ENCODE peak calls at places on chromosomes 7 and 10, in nine cellular contexts. G is Karpas-422; F is ureter; W is fibroblast of mammary gland; S is NCI-H1436 treated with DMSO at 0.1 percent for 48 hours; V is CD8-positive, alpha-beta memory T cell; N is NK-92 treated with Interleukin-12 subunit alpha and Interleukin-12 subunit beta, amount 100 ng/mL, for 24 hours; K is GM10248; P is HEK293T. I is an unnamed sample.

GRCh38 chr10:79159141-79159619 is 90.4 kb downstream of the ZMIZ1 start:
- DNase-seq in S (no peak), P (no peak), K (no peak), G (no peak), F (no peak), V (no peak), W (peak; percentile 91), N (no peak), I (no peak)

GRCh38 chr7:33738260-33738935 is 166.9 kb upstream of the BMPER start:
- DNase-seq in F (no peak), S (no peak), K (no peak), V (no peak), P (no peak), N (no peak), G (no peak), W (no peak), I (no peak)

GRCh38 chr7:53877688-53878087 is 664.5 kb upstream of the VSTM2A start:
- DNase-seq in G (no peak), N (no peak), V (no peak), S (no peak), F (no peak), K (no peak), W (no peak), P (no peak), I (no peak)

GRCh38 chr7:27647052-27647451 is 15.6 kb downstream of the HIBADH start:
- DNase-seq in G (no peak), K (no peak), N (no peak), P (no peak), F (no peak), W (peak; percentile 83), V (no peak), S (no peak), I (no peak)

GRCh38 chr7:66326501-66327180 is 121.5 kb downstream of the TPST1 start:
- DNase-seq in W (peak; percentile 75), K (no peak), P (no peak), V (no peak), S (no peak), N (no peak), G (no peak), F (no peak), I (no peak)

GRCh38 chr7:150411606-150412005 is 32.5 kb downstream of the ZNF775 start:
- DNase-seq in S (no peak), F (no peak), K (no peak), N (no peak), P (no peak), G (no peak), V (no peak), W (no peak), I (no peak)

GRCh38 chr7:155017834-155018233 is 14.9 kb upstream of the PAXIP1 start:
- DNase-seq in F (no peak), P (no peak), G (peak; percentile 12), V (no peak), K (no peak), S (no peak), W (no peak), N (no peak), I (no peak)

GRCh38 chr7:121994625-121995410 is 121.9 kb downstream of the PTPRZ1 start:
- DNase-seq in S (peak; percentile 53), V (no peak), K (peak; percentile 57), W (peak; percentile 84), N (peak; percentile 16), F (no peak), P (peak; percentile 54), G (peak; percentile 82), I (peak; percentile 30)

GRCh38 chr10:89207801-89208551 is 859 bp upstream of the CH25H start:
- DNase-seq in W (peak; percentile 17), S (no peak), F (peak; percentile 54), P (peak; percentile 38), V (peak; percentile 17), N (no peak), K (peak; percentile 35), G (no peak), I (no peak)

GRCh38 chr7:82291931-82292330 is 151.6 kb downstream of the CACNA2D1 start:
- DNase-seq in P (no peak), F (no peak), K (no peak), V (no peak), N (no peak), G (no peak), W (no peak), S (no peak), I (no peak)

GRCh38 chr10:5894873-5895272 is 4.8 kb downstream of the FBH1 start:
- DNase-seq in V (no peak), N (no peak), P (no peak), S (no peak), W (no peak), K (no peak), G (no peak), F (no peak), I (no peak)

GRCh38 chr7:28036748-28037147 is 143.8 kb downstream of the JAZF1 start:
- DNase-seq in S (no peak), N (no peak), V (no peak), K (no peak), P (no peak), F (no peak), G (no peak), W (no peak), I (no peak)

GRCh38 chr7:134290286-134290685 is 26.4 kb downstream of the SLC35B4 start:
- DNase-seq in V (no peak), S (no peak), W (peak; percentile 54), G (no peak), K (no peak), F (no peak), P (no peak), N (no peak), I (no peak)

GRCh38 chr10:64196638-64197315 is 675.6 kb downstream of the REEP3 start:
- DNase-seq in V (no peak), S (no peak), G (no peak), F (no peak), N (no peak), P (no peak), K (no peak), W (no peak), I (no peak)

GRCh38 chr7:155590215-155591023 is 44.1 kb upstream of the CNPY1 start:
- DNase-seq in K (no peak), W (no peak), F (no peak), V (no peak), P (no peak), S (peak; percentile 45), G (no peak), N (peak; percentile 39), I (peak; percentile 51)

GRCh38 chr7:30563326-30563942 is 31.2 kb upstream of the GARS1 start:
- DNase-seq in N (no peak), F (no peak), V (no peak), G (no peak), P (no peak), S (no peak), W (peak; percentile 59), K (no peak), I (no peak)

GRCh38 chr10:62806246-62806645 is 1.7 kb downstream of the ADO start:
- DNase-seq in V (no peak), F (no peak), N (no peak), K (no peak), W (peak; percentile 30), P (no peak), S (no peak), G (no peak), I (no peak)

GRCh38 chr10:132099701-132100481 is 34.1 kb downstream of the JAKMIP3 start:
- DNase-seq in K (no peak), G (no peak), N (no peak), V (no peak), P (no peak), W (no peak), F (no peak), S (no peak), I (no peak)

GRCh38 chr10:87931836-87932230 is 68.4 kb downstream of the PTEN start:
- DNase-seq in V (no peak), P (no peak), K (no peak), F (no peak), G (no peak), W (peak; percentile 62), N (no peak), S (no peak), I (no peak)

GRCh38 chr7:7054252-7054830 is 128.0 kb upstream of the C1GALT1 start:
- DNase-seq in S (no peak), W (no peak), N (no peak), K (no peak), G (no peak), F (no peak), P (no peak), V (no peak), I (no peak)

GRCh38 chr7:142804715-142805114 is 33.9 kb downstream of the PRSS2 start:
- DNase-seq in W (no peak), N (peak; percentile 63), V (peak; percentile 57), G (no peak), P (no peak), F (no peak), S (no peak), K (no peak), I (no peak)

GRCh38 chr10:74705361-74705980 is 120.9 kb upstream of the KAT6B start:
- DNase-seq in K (no peak), F (no peak), N (no peak), P (no peak), G (no peak), S (peak; percentile 51), W (no peak), V (no peak), I (peak; percentile 1)

GRCh38 chr7:130910949-130911944 is 177.2 kb upstream of the KLF14 start:
- DNase-seq in P (no peak), K (no peak), G (no peak), S (no peak), W (peak; percentile 76), F (no peak), N (no peak), V (no peak), I (no peak)

I was measured in NCI-H2107.